ENCODE peak calls at places on chromosomes 11 and 22, in five cellular contexts. B is WTC11, J is GM23338, H is endodermal cell, Z is mammary epithelial cell. Y is an unnamed sample.

GRCh38 chr11:13668957-13669521 is 571 bp downstream of the FAR1 start:
- DNase-seq in Z (peak), H (peak), B (no peak), J (peak), Y (peak)

GRCh38 chr11:130124096-130124495 is 35.5 kb upstream of the ST14 start:
- DNase-seq in J (no peak), H (no peak), B (no peak), Z (peak), Y (no peak)

GRCh38 chr11:512895-513595 is 6.0 kb upstream of the RNH1 start:
- DNase-seq in B (no peak), Z (no peak), J (no peak), H (no peak), Y (no peak)

GRCh38 chr11:127470485-127470884 is 469.9 kb upstream of the KIRREL3 start:
- DNase-seq in H (peak), Z (no peak), B (peak), J (peak), Y (peak)

GRCh38 chr22:48884786-48885185 is 942.9 kb downstream of the BRD1 start:
- DNase-seq in H (peak), B (no peak), J (no peak), Z (no peak), Y (no peak)

GRCh38 chr11:24234822-24235508 is 261.9 kb upstream of the LUZP2 start:
- DNase-seq in Z (no peak), H (no peak), J (peak), B (no peak), Y (no peak)

GRCh38 chr22:30436196-30436595 is 10.6 kb downstream of the MTFP1 start:
- DNase-seq in B (no peak), Z (no peak), H (no peak), J (no peak), Y (no peak)

GRCh38 chr22:21972293-21972779 is 10.3 kb downstream of the TOP3B start:
- DNase-seq in Z (no peak), J (peak), H (peak), B (peak), Y (peak)

GRCh38 chr22:47168441-47168840 is 406.0 kb downstream of the TBC1D22A start:
- DNase-seq in H (peak), Z (no peak), J (no peak), B (peak), Y (no peak)

GRCh38 chr11:118997627-118998387 is at the start of gene CENATAC:
- DNase-seq in B (peak), Z (peak), J (peak), H (peak), Y (peak)

GRCh38 chr11:134529212-134530096 is 117.4 kb upstream of the B3GAT1 start:
- DNase-seq in H (peak), B (no peak), Z (no peak), J (no peak), Y (no peak)

GRCh38 chr22:32684822-32685187 is 116.7 kb upstream of the TIMP3 start:
- DNase-seq in H (no peak), B (no peak), J (no peak), Z (no peak), Y (no peak)

GRCh38 chr22:11360632-11361031 is 4167.4 kb upstream of the OR11H1 start:
- DNase-seq in B (no peak), J (no peak), Z (no peak), H (no peak), Y (no peak)

GRCh38 chr11:746289-747175 is 732 bp upstream of the TALDO1 start:
- DNase-seq in J (peak), B (peak), H (peak), Z (no peak), Y (no peak)

GRCh38 chr11:109864834-109865557 is 228.2 kb upstream of the ZC3H12C start:
- DNase-seq in Z (peak), B (no peak), H (no peak), J (no peak), Y (no peak)

GRCh38 chr22:48188211-48188845 is 1425.9 kb downstream of the TBC1D22A start:
- DNase-seq in Z (no peak), B (no peak), H (peak), J (no peak), Y (no peak)

GRCh38 chr11:79694368-79694767 is 253.5 kb upstream of the TENM4 start:
- DNase-seq in Z (peak), H (no peak), B (no peak), J (no peak), Y (no peak)

GRCh38 chr11:10640308-10640707 is 53.2 kb downstream of the IRAG1 start:
- DNase-seq in Z (no peak), H (no peak), B (no peak), J (no peak), Y (no peak)

GRCh38 chr11:69165775-69166174 is 10.0 kb downstream of the SMIM38 start:
- DNase-seq in H (no peak), Z (no peak), B (no peak), J (no peak), Y (no peak)

GRCh38 chr22:41094036-41094435 is 1.6 kb downstream of the EP300 start:
- DNase-seq in B (no peak), H (no peak), Z (peak), J (peak), Y (no peak)

GRCh38 chr11:15852179-15852578 is 504.2 kb downstream of the SOX6 start:
- DNase-seq in H (peak), J (peak), Z (peak), B (peak), Y (peak)

GRCh38 chr11:135075740-135076139 is 663.7 kb upstream of the B3GAT1 start:
- DNase-seq in H (peak), Z (no peak), J (peak), B (peak), Y (peak)

GRCh38 chr11:94845622-94846021 is 77.5 kb downstream of the AMOTL1 start:
- DNase-seq in H (no peak), J (no peak), B (no peak), Z (peak), Y (no peak)

GRCh38 chr11:8382436-8383053 is 118.9 kb upstream of the LMO1 start:
- DNase-seq in B (no peak), J (no peak), Z (peak), H (no peak), Y (no peak)

GRCh38 chr11:125968363-125968762 is 22.5 kb downstream of the VSIG10L2 start:
- DNase-seq in B (no peak), H (no peak), J (no peak), Z (peak), Y (no peak)

GRCh38 chr22:46845281-46846153 is 83.1 kb downstream of the TBC1D22A start:
- DNase-seq in J (no peak), B (no peak), H (peak), Z (no peak), Y (no peak)

GRCh38 chr22:19909350-19910179 is 32.0 kb upstream of the COMT start:
- DNase-seq in Z (peak), J (peak), B (peak), H (peak), Y (peak)

GRCh38 chr22:19913337-19913936 is 28.1 kb upstream of the COMT start:
- DNase-seq in H (no peak), J (no peak), Z (no peak), B (no peak), Y (no peak)

GRCh38 chr22:19911540-19912235 is 29.9 kb upstream of the COMT start:
- DNase-seq in B (no peak), Z (no peak), H (no peak), J (no peak), Y (no peak)

GRCh38 chr22:19912236-19912999 is 29.2 kb upstream of the COMT start:
- DNase-seq in B (no peak), Z (no peak), H (peak), J (peak), Y (no peak)

GRCh38 chr22:19910180-19910744 is 31.3 kb upstream of the COMT start:
- DNase-seq in J (no peak), B (no peak), H (no peak), Z (no peak), Y (no peak)
- TF ChIP-seq CTCF in J (no peak), B (no peak), H (no peak), Z (no peak), Y (peak)

GRCh38 chr11:64355078-64355940 is 3.7 kb upstream of the RPS6KA4 start:
- DNase-seq in B (peak), Z (peak), H (peak), J (peak), Y (peak)

GRCh38 chr11:64357446-64357845 is 1.5 kb upstream of the RPS6KA4 start:
- DNase-seq in H (peak), B (no peak), Z (no peak), J (no peak), Y (no peak)

GRCh38 chr11:64357904-64358535 is 942 bp upstream of the RPS6KA4 start:
- DNase-seq in H (peak), B (no peak), Z (peak), J (no peak), Y (no peak)

GRCh38 chr11:64358536-64358906 is 441 bp upstream of the RPS6KA4 start:
- DNase-seq in B (no peak), Z (peak), H (no peak), J (no peak), Y (no peak)

DNA sequence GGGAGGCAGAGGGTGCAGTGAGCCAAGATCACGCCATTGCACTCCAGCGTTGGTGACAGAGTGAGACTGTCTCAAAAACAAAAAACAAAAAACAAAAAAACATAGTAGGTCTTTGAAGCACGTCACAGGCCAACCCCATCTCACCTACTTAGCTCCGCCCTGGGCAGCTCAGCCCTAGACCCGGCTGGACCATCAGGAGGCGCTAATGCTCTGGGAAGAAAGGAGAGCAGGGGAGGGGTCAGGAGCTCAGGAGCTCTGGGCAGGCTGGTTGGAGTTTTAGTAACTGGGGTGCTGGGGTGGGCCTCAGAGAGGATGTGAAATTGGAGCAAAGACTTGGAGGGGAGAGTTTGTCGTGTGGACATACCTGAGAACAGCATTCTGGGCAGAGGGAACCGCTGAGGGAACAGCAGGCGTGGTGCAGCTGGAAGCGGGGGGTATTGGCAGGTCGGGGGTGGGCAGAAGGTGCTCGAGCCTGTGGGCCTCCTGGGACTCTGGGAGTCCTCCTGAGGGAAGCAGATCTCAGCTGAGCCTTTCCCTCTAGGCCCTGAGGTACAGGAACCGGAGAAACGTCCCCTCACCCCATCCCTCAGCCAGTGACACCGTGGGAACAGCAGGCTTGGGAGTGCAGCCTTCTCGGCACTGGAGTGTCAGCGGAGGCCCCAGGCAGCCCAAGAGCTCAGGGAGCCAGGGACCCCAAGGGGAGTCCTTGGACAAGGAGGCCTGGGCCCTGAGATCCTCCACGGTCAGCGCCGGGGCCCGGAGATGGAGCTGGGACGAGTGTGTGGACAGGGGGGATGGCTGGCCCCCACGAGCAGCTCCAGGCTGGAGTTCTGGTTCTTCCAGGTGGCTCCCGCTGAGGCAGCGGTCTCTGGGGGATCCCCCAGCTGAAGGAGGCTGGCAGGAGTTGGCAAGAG is 2.2 kb upstream of the RPS6KA4 start:
- DNase-seq in J (peak), B (peak), Z (no peak), H (peak), Y (peak)
- TF ChIP-seq CTCF in J (peak), B (peak), Z (peak), H (peak), Y (no peak)

GRCh38 chr22:39301926-39302325 is 17.5 kb downstream of the RPL3 start:
- DNase-seq in J (no peak), H (peak), Z (no peak), B (no peak), Y (no peak)

GRCh38 chr22:39298194-39298987 is 21.0 kb downstream of the RPL3 start:
- DNase-seq in J (no peak), B (no peak), Z (no peak), H (peak), Y (no peak)

GRCh38 chr22:39301108-39301507 is 18.3 kb downstream of the RPL3 start:
- DNase-seq in J (no peak), B (no peak), H (no peak), Z (no peak), Y (no peak)

GRCh38 chr22:39299829-39300178 is 19.6 kb downstream of the RPL3 start:
- DNase-seq in Z (peak), B (no peak), J (peak), H (peak), Y (no peak)

GRCh38 chr22:39300198-39300830 is 19.1 kb downstream of the RPL3 start:
- DNase-seq in B (peak), H (peak), Z (no peak), J (peak), Y (no peak)
- TF ChIP-seq CTCF in B (no peak), H (peak), Z (no peak), J (no peak), Y (no peak)

GRCh38 chr11:111833524-111833923 is 37.9 kb downstream of the ALG9 start:
- DNase-seq in H (no peak), B (no peak), Z (no peak), J (peak), Y (no peak)
- TF ChIP-seq CTCF in H (peak), B (no peak), Z (no peak), J (peak), Y (no peak)

DNA sequence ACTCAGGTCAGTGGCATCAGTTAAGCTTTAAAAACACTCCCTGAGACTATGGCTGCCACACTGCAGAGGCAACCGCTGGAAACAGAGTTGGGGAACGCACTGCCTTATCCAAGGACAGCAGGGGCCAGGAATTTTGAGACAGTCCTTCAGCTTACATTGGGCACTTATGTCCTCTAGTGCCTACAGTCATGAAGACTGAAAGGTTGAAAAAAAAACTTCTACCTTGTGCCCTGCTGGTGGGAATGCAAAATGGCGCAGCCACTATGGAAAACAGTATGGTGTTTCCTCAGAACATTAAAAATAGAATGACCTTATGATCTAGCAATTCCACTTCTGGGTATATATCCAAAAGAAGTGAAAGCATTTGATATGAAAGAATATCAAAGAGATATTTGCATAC is 19.6 kb downstream of the DKK3 start:
- DNase-seq in H (peak), J (peak), Z (no peak), B (no peak), Y (no peak)
- TF ChIP-seq CTCF in H (peak), J (peak), Z (peak), B (no peak), Y (peak)

DNA sequence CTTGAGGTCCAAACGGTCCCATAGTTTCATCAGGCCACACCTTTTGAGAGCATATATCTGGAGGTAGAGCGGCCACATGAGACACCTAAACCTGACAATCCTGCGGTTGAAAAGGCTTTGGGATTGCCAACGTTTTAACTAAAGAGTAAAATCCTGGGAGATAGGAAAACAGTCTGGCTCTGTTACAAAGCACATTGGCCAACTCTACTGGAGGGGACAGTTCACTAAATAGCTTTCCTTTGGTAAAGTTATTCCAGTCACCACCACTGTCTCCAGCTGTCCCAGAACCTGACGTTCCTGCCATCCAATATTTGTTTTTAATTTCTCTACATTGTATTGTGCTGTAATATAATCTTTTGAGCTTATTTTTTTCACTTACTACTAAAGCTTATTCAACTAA is 22.0 kb downstream of the ABTB2 start:
- DNase-seq in Z (no peak), B (no peak), H (no peak), J (no peak), Y (no peak)
- TF ChIP-seq CTCF in Z (no peak), B (no peak), H (no peak), J (no peak), Y (no peak)

GRCh38 chr22:43244385-43244784 is 57.5 kb upstream of the TTLL12 start:
- DNase-seq in Z (no peak), B (no peak), H (no peak), J (peak), Y (no peak)
- TF ChIP-seq CTCF in Z (no peak), B (no peak), H (peak), J (peak), Y (no peak)

DNA sequence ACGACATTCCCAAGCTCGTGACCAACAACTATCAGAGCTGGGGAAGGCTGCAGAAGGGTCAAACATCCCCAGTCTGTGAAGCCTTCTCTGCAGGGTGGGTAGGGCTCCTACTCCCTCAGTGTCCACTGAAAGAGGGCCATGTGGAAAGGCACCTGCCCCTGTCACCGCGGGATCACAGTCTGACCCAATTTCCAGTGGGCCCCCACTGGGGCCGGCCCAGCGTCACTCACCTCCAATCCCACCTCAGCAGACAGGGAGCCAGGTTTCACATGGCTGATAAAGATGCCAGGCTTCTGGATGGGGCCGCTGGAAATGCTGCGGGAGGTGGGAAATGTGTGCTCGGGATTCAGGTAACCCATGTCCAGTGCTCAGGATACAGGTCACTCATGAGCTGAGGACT is 20.0 kb downstream of the USH1C start:
- DNase-seq in B (no peak), H (no peak), Z (no peak), J (no peak), Y (no peak)
- TF ChIP-seq CTCF in B (no peak), H (no peak), Z (no peak), J (no peak), Y (no peak)

Y was measured in endothelial cell.